ENCODE peak calls at places on chromosomes 12 and 14, in six cellular contexts. D, H, W, I, N and F are unnamed samples.

GRCh38 chr12:68334136-68334535 is 2.0 kb upstream of the MDM1 start:
- DNase-seq in D (no peak), H (no peak), W (no peak), I (no peak), N (peak; percentile 36), F (no peak)

GRCh38 chr12:78938341-78939084 is 73.9 kb downstream of the SYT1 start:
- DNase-seq in D (no peak), H (no peak), W (no peak), I (no peak), N (no peak), F (no peak)

GRCh38 chr12:119699199-119699765 is 31.3 kb downstream of the PRKAB1 start:
- DNase-seq in D (no peak), H (no peak), W (no peak), I (no peak), N (no peak), F (no peak)

GRCh38 chr14:56416213-56416612 is 163.4 kb upstream of the TMEM260 start:
- DNase-seq in D (no peak), H (no peak), W (no peak), I (no peak), N (no peak), F (no peak)

GRCh38 chr12:27437839-27438238 is 8.7 kb upstream of the SMCO2 start:
- DNase-seq in D (no peak), H (no peak), W (no peak), I (no peak), N (no peak), F (no peak)

GRCh38 chr14:37047996-37048395 is 124.4 kb downstream of the SLC25A21 start:
- DNase-seq in D (peak; percentile 50), H (peak; percentile 9), W (no peak), I (no peak), N (no peak), F (no peak)

GRCh38 chr12:11729008-11729407 is 79.5 kb downstream of the ETV6 start:
- DNase-seq in D (peak; percentile 64), H (no peak), W (no peak), I (no peak), N (no peak), F (no peak)

GRCh38 chr12:123113038-123113437 is 37.9 kb downstream of the PITPNM2 start:
- DNase-seq in D (no peak), H (no peak), W (no peak), I (no peak), N (no peak), F (no peak)

GRCh38 chr12:90922068-90922743 is 32.8 kb downstream of the CCER1 start:
- DNase-seq in D (no peak), H (peak; percentile 69), W (no peak), I (no peak), N (no peak), F (no peak)

GRCh38 chr14:22650960-22651521 is 6.9 kb upstream of the OR6J1 start:
- DNase-seq in D (peak; percentile 40), H (no peak), W (no peak), I (no peak), N (no peak), F (peak; percentile 16)

GRCh38 chr12:46390304-46390703 is 17.7 kb upstream of the SLC38A2 start:
- DNase-seq in D (no peak), H (no peak), W (no peak), I (no peak), N (no peak), F (no peak)

GRCh38 chr12:29208935-29209701 is 60.0 kb downstream of the FAR2 start:
- DNase-seq in D (no peak), H (no peak), W (no peak), I (no peak), N (no peak), F (no peak)

GRCh38 chr14:50545618-50546017 is 13.2 kb upstream of the MAP4K5 start:
- DNase-seq in D (peak; percentile 61), H (no peak), W (no peak), I (no peak), N (no peak), F (no peak)

GRCh38 chr14:70915415-70915814 is 8.2 kb downstream of the PCNX1 start:
- DNase-seq in D (no peak), H (no peak), W (no peak), I (no peak), N (no peak), F (no peak)

GRCh38 chr12:125544979-125545378 is 479.7 kb downstream of the AACS start:
- DNase-seq in D (no peak), H (no peak), W (no peak), I (no peak), N (no peak), F (no peak)

GRCh38 chr14:51302319-51303030 is 62.4 kb downstream of the TMX1 start:
- DNase-seq in D (peak; percentile 18), H (no peak), W (no peak), I (no peak), N (no peak), F (no peak)

GRCh38 chr14:72708708-72709475 is 185.0 kb downstream of the DPF3 start:
- DNase-seq in D (peak; percentile 18), H (no peak), W (no peak), I (no peak), N (peak; percentile 75), F (no peak)

DNA sequence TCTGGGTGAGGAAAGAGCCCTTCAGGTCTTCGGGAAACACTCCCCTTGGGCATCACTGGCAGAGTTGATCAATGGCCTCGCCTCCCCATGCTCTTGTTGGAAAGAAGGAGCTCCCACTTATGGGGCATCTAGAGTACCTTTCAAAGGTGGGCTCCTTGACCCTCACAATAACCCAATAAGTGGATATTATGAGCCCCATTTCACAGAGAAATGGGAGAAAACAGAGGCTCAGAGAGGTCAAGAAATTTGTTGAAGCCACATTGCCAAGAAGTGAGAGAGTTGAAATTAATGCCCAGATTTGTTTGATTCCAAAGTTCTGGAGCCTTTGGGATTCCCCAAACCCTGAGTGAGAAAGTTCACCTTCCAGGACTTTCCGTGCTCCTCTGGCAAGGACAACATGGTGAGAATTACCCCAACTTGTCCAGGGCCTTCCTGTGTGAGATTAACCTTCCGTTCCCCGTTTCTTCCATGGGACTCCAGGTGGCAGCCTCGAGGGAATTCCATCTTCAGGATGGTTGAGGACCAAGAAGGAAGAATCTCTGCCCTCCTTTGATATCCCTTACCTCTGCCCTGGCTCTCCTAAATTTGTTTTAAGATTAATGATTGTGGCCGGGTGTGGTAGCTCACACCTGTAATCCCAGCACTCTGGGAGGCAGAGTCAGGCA is 7.5 kb upstream of the CHD4 start:
- DNase-seq in D (no peak), H (peak; percentile 15), W (peak; percentile 10), I (no peak), N (peak; percentile 56), F (no peak)
- TF ChIP-seq CTCF in D (no peak), H (peak; percentile 10), W (no peak), I (no peak), N (peak; percentile 21), F (no peak)

GRCh38 chr14:90900712-90901111 is 84.5 kb upstream of the TTC7B start:
- DNase-seq in D (no peak), H (peak; percentile 17), W (no peak), I (no peak), N (no peak), F (no peak)
- TF ChIP-seq CTCF in D (peak; percentile 28), H (peak; percentile 22), W (peak; percentile 65), I (peak; percentile 45), N (peak; percentile 9), F (no peak)

GRCh38 chr12:66708704-66709443 is 30.0 kb upstream of the GRIP1 start:
- DNase-seq in D (peak; percentile 16), H (peak; percentile 29), W (no peak), I (no peak), N (peak; percentile 7), F (no peak)
- TF ChIP-seq CTCF in D (peak; percentile 34), H (peak; percentile 40), W (peak; percentile 80), I (peak; percentile 44), N (peak; percentile 61), F (no peak)

DNA sequence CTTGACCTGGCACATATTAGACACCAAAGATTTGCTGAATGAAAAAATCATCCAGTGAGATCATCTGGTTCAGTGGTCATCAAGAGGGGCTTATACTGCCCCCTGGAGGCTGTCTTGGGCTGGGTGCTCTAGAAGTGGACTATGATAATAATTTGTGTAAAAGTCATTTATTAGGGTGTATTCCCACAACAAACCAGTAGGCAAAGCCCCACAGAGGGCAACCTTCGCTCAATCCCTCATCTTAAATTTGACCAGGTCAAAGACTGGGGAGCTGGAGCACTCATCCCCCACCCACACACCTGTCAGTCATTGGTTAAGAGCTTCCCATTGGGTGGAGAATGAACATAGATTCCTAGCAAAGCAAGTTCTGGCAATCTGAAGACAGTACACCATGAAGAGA is 20.0 kb upstream of the FICD start:
- DNase-seq in D (peak; percentile 66), H (peak; percentile 36), W (peak; percentile 8), I (no peak), N (peak; percentile 66), F (no peak)
- TF ChIP-seq CTCF in D (peak; percentile 50), H (peak; percentile 57), W (peak; percentile 81), I (peak; percentile 38), N (peak; percentile 92), F (no peak)

GRCh38 chr14:31208546-31209424 is 1.2 kb upstream of the HECTD1 start:
- DNase-seq in D (no peak), H (no peak), W (no peak), I (no peak), N (no peak), F (peak; percentile 77)

GRCh38 chr14:31207287-31207745 is 277 bp downstream of the HECTD1 start:
- DNase-seq in D (peak; percentile 89), H (no peak), W (peak; percentile 70), I (peak; percentile 94), N (no peak), F (no peak)

GRCh38 chr14:31207746-31208545 is at the start of gene HECTD1:
- DNase-seq in D (peak; percentile 77), H (peak; percentile 88), W (peak; percentile 83), I (peak; percentile 84), N (peak; percentile 96), F (peak; percentile 90)

GRCh38 chr14:31206536-31207286 is 882 bp downstream of the HECTD1 start:
- DNase-seq in D (peak; percentile 44), H (peak; percentile 11), W (no peak), I (peak; percentile 49), N (peak; percentile 43), F (peak; percentile 87)

GRCh38 chr14:31209605-31210004 is 2.0 kb upstream of the HECTD1 start:
- DNase-seq in D (no peak), H (no peak), W (no peak), I (no peak), N (no peak), F (no peak)
- TF ChIP-seq CTCF in D (no peak), H (no peak), W (no peak), I (no peak), N (no peak), F (no peak)